ENCODE peak calls at places on chromosomes 4 and X, in six cellular contexts. V is left ventricle myocardium inferior, Z is caudate nucleus, C is esophagus muscularis mucosa, G is neural progenitor cell, F is IMR-90. M is an unnamed sample.

GRCh38 chrX:100263650-100264049 is 146.4 kb downstream of the PCDH19 start:
- DNase-seq in V (no peak), Z (no peak), C (no peak), G (no peak), F (no peak), M (no peak)

GRCh38 chrX:1093112-1093511 is 119.3 kb downstream of the CRLF2 start:
- DNase-seq in V (no peak), Z (no peak), C (no peak), G (no peak), F (no peak), M (no peak)

GRCh38 chr4:83535520-83535944 is 376 bp upstream of the GPAT3 start:
- DNase-seq in V (peak), Z (no peak), C (no peak), G (peak), F (peak), M (peak)

GRCh38 chrX:154738013-154738738 is 12.7 kb downstream of the GAB3 start:
- DNase-seq in V (peak), Z (no peak), C (no peak), G (no peak), F (peak), M (no peak)

GRCh38 chr4:68182382-68182820 is 52.7 kb upstream of the TMPRSS11F start:
- DNase-seq in V (no peak), Z (no peak), C (no peak), G (no peak), F (no peak), M (no peak)

GRCh38 chr4:151045907-151046306 is 30.8 kb upstream of the LRBA start:
- DNase-seq in V (no peak), Z (no peak), C (no peak), G (peak), F (no peak), M (no peak)

GRCh38 chr4:3346146-3346545 is 53.3 kb downstream of the RGS12 start:
- DNase-seq in V (no peak), Z (no peak), C (no peak), G (peak), F (peak), M (no peak)

GRCh38 chr4:81377231-81377630 is 94.5 kb downstream of the RASGEF1B start:
- DNase-seq in V (no peak), Z (no peak), C (no peak), G (no peak), F (no peak), M (no peak)

GRCh38 chr4:102717448-102718092 is 43.2 kb downstream of the MANBA start:
- DNase-seq in V (no peak), Z (no peak), C (no peak), G (no peak), F (no peak), M (no peak)

GRCh38 chr4:25080571-25080970 is 49.8 kb upstream of the LGI2 start:
- DNase-seq in V (no peak), Z (no peak), C (no peak), G (no peak), F (no peak), M (no peak)

GRCh38 chr4:117610706-117611308 is 423.5 kb upstream of the NDST3 start:
- DNase-seq in V (no peak), Z (no peak), C (no peak), G (no peak), F (no peak), M (no peak)

GRCh38 chrX:87808576-87809243 is 291.1 kb downstream of the KLHL4 start:
- DNase-seq in V (no peak), Z (no peak), C (no peak), G (no peak), F (no peak), M (no peak)

GRCh38 chr4:173328236-173328901 is 5.8 kb downstream of the HMGB2 start:
- DNase-seq in V (no peak), Z (no peak), C (no peak), G (no peak), F (peak), M (no peak)

GRCh38 chrX:17944833-17945497 is 83.9 kb upstream of the RAI2 start:
- DNase-seq in V (no peak), Z (no peak), C (no peak), G (peak), F (no peak), M (peak)

GRCh38 chr4:172547724-172548123 is 620.9 kb upstream of the GALNT7 start:
- DNase-seq in V (no peak), Z (no peak), C (no peak), G (no peak), F (no peak), M (no peak)

GRCh38 chrX:49960061-49960460 is 37.7 kb downstream of the CLCN5 start:
- DNase-seq in V (no peak), Z (no peak), C (no peak), G (no peak), F (no peak), M (no peak)

GRCh38 chrX:137562096-137562495 is 3.8 kb upstream of the ZIC3 start:
- DNase-seq in V (no peak), Z (no peak), C (no peak), G (no peak), F (no peak), M (no peak)

GRCh38 chr4:38385286-38386010 is 278.6 kb upstream of the KLF3 start:
- DNase-seq in V (no peak), Z (no peak), C (no peak), G (peak), F (no peak), M (no peak)
- H3K27ac ChIP-seq in V (peak), Z (no peak), C (peak), G (no peak), F (no peak), M (no peak)

GRCh38 chr4:165378763-165379631 is at the start of gene CPE:
- DNase-seq in V (peak), Z (peak), C (no peak), G (peak), F (peak), M (peak)

GRCh38 chr4:165378398-165378762 is 428 bp upstream of the CPE start:
- DNase-seq in V (no peak), Z (no peak), C (no peak), G (no peak), F (no peak), M (no peak)

GRCh38 chr4:165381821-165382373 is 3.1 kb downstream of the CPE start:
- DNase-seq in V (no peak), Z (no peak), C (no peak), G (peak), F (no peak), M (no peak)

GRCh38 chr4:165382640-165383039 is 3.8 kb downstream of the CPE start:
- DNase-seq in V (no peak), Z (no peak), C (no peak), G (peak), F (no peak), M (no peak)

DNA sequence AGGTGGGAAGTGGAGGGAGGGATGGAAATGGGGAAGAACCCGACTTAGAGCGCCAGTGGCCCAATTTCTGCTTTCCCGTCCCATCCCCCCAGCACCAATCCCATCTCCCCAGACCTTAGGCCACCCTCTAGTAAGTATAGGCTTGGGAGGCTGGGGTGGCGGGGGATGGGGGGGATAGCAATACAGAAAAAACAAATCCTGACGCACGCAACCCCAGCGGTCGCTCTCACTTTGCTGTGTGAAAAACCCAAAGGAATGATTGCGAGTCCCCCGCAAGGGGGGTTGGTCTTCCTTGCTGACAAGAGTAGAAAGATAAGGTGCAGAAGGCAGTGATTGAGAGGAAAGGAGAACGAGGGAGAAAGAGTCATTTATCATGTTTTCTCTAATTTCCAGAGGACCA is 854 bp downstream of the CPE start:
- DNase-seq in V (peak), Z (no peak), C (no peak), G (peak), F (no peak), M (no peak)
- H3K27ac ChIP-seq in V (peak), Z (peak), C (peak), G (no peak), F (no peak), M (no peak)

DNA sequence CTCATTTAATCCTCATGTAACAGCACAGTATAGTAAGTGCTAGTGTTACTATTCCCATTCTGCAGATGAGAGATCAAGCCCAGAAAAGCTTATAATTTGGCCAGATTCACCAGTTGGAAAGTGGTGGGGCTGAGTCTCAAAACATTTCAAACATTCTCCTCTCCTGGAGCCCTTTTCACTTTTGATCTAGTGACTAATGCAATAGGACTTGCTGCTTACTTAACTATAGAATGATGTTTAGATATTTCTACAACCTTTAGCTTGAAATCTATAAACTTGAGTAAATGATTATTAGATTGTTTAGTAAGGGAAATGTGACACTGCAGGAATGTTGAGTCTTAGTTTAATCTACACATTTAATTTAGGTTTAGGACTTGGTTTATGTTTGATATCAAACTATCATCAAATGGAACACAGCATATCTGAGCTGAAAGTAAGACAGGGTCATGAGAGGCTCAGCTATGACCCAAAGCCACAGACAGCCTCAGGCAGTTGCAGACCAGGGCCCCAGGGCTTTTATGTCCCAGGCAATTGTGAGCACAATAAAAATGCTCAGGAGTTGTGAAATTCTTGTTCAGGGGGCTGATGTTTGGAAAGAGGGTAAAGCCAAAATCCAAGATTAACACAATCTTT is 199.5 kb upstream of the HS3ST1 start:
- DNase-seq in V (no peak), Z (no peak), C (no peak), G (no peak), F (peak), M (no peak)
- H3K27ac ChIP-seq in V (no peak), Z (no peak), C (no peak), G (no peak), F (peak), M (no peak)

GRCh38 chr4:169907705-169908104 is 118.5 kb downstream of the MFAP3L start:
- DNase-seq in V (no peak), Z (no peak), C (no peak), G (no peak), F (no peak), M (no peak)

GRCh38 chr4:169909479-169909878 is 116.7 kb downstream of the MFAP3L start:
- DNase-seq in V (no peak), Z (no peak), C (no peak), G (no peak), F (no peak), M (no peak)

GRCh38 chr4:169906821-169907220 is 119.4 kb downstream of the MFAP3L start:
- DNase-seq in V (no peak), Z (no peak), C (no peak), G (no peak), F (no peak), M (no peak)

GRCh38 chr4:169912996-169913395 is 113.2 kb downstream of the MFAP3L start:
- DNase-seq in V (no peak), Z (no peak), C (no peak), G (no peak), F (no peak), M (no peak)

DNA sequence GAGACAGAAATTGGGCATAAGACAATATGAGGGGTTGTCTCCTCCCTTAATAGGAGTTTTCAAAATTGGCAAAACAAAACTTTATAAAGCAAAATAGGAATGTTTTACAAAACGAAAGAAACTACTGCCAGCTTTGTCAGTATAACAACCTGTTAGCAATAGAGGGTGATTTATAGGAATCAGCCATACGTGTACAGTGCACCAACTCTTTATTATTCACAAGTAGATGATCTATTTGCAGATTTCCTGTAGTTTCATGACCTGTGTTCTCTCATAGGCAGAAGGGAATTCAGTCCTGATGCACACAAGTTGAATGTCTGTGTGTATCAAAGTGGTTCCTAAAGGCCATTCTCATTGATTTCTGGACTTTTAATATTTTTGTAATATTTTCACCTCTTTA is 116.3 kb downstream of the MFAP3L start:
- DNase-seq in V (no peak), Z (no peak), C (no peak), G (no peak), F (no peak), M (no peak)
- H3K27ac ChIP-seq in V (no peak), Z (no peak), C (no peak), G (no peak), F (no peak), M (no peak)

GRCh38 chr4:113404167-113404571 is 354.7 kb downstream of the ANK2 start:
- DNase-seq in V (no peak), Z (no peak), C (no peak), G (no peak), F (no peak), M (no peak)

GRCh38 chr4:113406723-113407016 is 354.9 kb downstream of the CAMK2D start:
- DNase-seq in V (no peak), Z (no peak), C (no peak), G (no peak), F (no peak), M (no peak)

GRCh38 chr4:113404846-113405245 is 355.4 kb downstream of the ANK2 start:
- DNase-seq in V (no peak), Z (no peak), C (no peak), G (no peak), F (no peak), M (no peak)

GRCh38 chr4:113405874-113406722 is 355.4 kb downstream of the CAMK2D start:
- DNase-seq in V (no peak), Z (no peak), C (no peak), G (no peak), F (no peak), M (no peak)

GRCh38 chr4:113407409-113407808 is 354.1 kb downstream of the CAMK2D start:
- DNase-seq in V (no peak), Z (no peak), C (no peak), G (peak), F (no peak), M (no peak)
- H3K27ac ChIP-seq in V (no peak), Z (no peak), C (no peak), G (no peak), F (no peak), M (no peak)

GRCh38 chr4:89303989-89304388 is 3.6 kb downstream of the GPRIN3 start:
- DNase-seq in V (no peak), Z (no peak), C (no peak), G (no peak), F (no peak), M (no peak)
- H3K27ac ChIP-seq in V (peak), Z (no peak), C (no peak), G (no peak), F (no peak), M (peak)

M was measured in CD4-positive, CD25-positive, alpha-beta regulatory T cell.